ENCODE peak calls at places on chromosomes 12 and 14, in five cellular contexts. O is kidney, R is upper lobe of right lung, M is fibroblast of lung, N is astrocyte. L is an unnamed sample. For H3K36me3, the result is how much of the 10 kb centered on the place peaks cover.

GRCh38 chr12:56042430-56043203 is 899 bp downstream of the RPS26 start:
- DNase-seq in O (no peak), R (no peak), M (no peak), N (no peak), L (no peak)

GRCh38 chr12:109998241-109998903 is 858 bp upstream of the ANKRD13A start:
- DNase-seq in O (no peak), R (no peak), M (no peak), N (no peak), L (no peak)

GRCh38 chr14:35366048-35366428 is 38.5 kb downstream of the NFKBIA start:
- DNase-seq in O (peak), R (no peak), M (peak), N (peak), L (peak)

GRCh38 chr12:89984846-89985245 is 276.2 kb upstream of the ATP2B1 start:
- DNase-seq in O (peak), R (no peak), M (no peak), N (no peak), L (no peak)

GRCh38 chr12:124507188-124508109 is 60.0 kb downstream of the NCOR2 start:
- DNase-seq in O (peak), R (no peak), M (peak), N (peak), L (no peak)

GRCh38 chr14:42556551-42556950 is 949.9 kb downstream of the LRFN5 start:
- DNase-seq in O (no peak), R (no peak), M (no peak), N (no peak), L (no peak)

GRCh38 chr12:55955800-55956508 is 9.9 kb downstream of the PMEL start:
- DNase-seq in O (no peak), R (no peak), M (peak), N (peak), L (no peak)

GRCh38 chr12:64273527-64274403 is 51.7 kb upstream of the KICS2 start:
- DNase-seq in O (no peak), R (no peak), M (no peak), N (no peak), L (no peak)

GRCh38 chr12:60872850-60873713 is 1277.3 kb downstream of the SLC16A7 start:
- DNase-seq in O (peak), R (no peak), M (no peak), N (no peak), L (no peak)

GRCh38 chr14:63941023-63941422 is 88.2 kb downstream of the SYNE2 start:
- DNase-seq in O (no peak), R (no peak), M (no peak), N (no peak), L (no peak)

GRCh38 chr12:50589650-50590435 is 85.1 kb downstream of the DIP2B start:
- DNase-seq in O (no peak), R (no peak), M (peak), N (peak), L (no peak)

GRCh38 chr12:126247936-126248335 is 1182.7 kb downstream of the AACS start:
- DNase-seq in O (no peak), R (no peak), M (peak), N (peak), L (no peak)

GRCh38 chr12:3293446-3294161 is 197.4 kb upstream of the PRMT8 start:
- DNase-seq in O (no peak), R (no peak), M (peak), N (peak), L (peak)

GRCh38 chr12:98997-99396 is 32.4 kb downstream of the IQSEC3 start:
- DNase-seq in O (no peak), R (peak), M (no peak), N (no peak), L (peak)

GRCh38 chr12:115384391-115384790 is 700.4 kb upstream of the TBX3 start:
- DNase-seq in O (no peak), R (no peak), M (peak), N (no peak), L (no peak)

GRCh38 chr12:122730215-122731014 is at the start of gene HCAR1:
- DNase-seq in O (no peak), R (no peak), M (no peak), N (no peak), L (peak)

GRCh38 chr12:66065623-66066022 is 64.9 kb downstream of the LLPH start:
- DNase-seq in O (no peak), R (no peak), M (peak), N (peak), L (no peak)

GRCh38 chr14:42911642-42912041 is 1305.0 kb downstream of the LRFN5 start:
- DNase-seq in O (no peak), R (no peak), M (no peak), N (no peak), L (no peak)

GRCh38 chr12:52284562-52285171 is 6.7 kb downstream of the KRT81 start:
- DNase-seq in O (no peak), R (no peak), M (no peak), N (no peak), L (no peak)

GRCh38 chr14:103343905-103344797 is 10.1 kb downstream of the EIF5 start:
- DNase-seq in O (no peak), R (no peak), M (no peak), N (no peak), L (no peak)

GRCh38 chr12:127107744-127108143 is 1159.2 kb upstream of the TMEM132C start:
- DNase-seq in O (no peak), R (no peak), M (no peak), N (no peak), L (no peak)

GRCh38 chr12:109377139-109377685 is 29.5 kb downstream of the MYO1H start:
- DNase-seq in O (no peak), R (no peak), M (no peak), N (no peak), L (no peak)

GRCh38 chr12:64633186-64633939 is 23.1 kb downstream of the RASSF3 start:
- DNase-seq in O (no peak), R (no peak), M (no peak), N (no peak), L (no peak)

GRCh38 chr12:131737485-131737827 is 26.6 kb downstream of the SFSWAP start:
- DNase-seq in O (no peak), R (no peak), M (no peak), N (no peak), L (no peak)

GRCh38 chr12:47158792-47159191 is 79.0 kb upstream of the AMIGO2 start:
- DNase-seq in O (no peak), R (no peak), M (peak), N (peak), L (peak)

GRCh38 chr12:5587701-5588100 is 155.8 kb downstream of the NTF3 start:
- DNase-seq in O (no peak), R (no peak), M (no peak), N (no peak), L (no peak)

GRCh38 chr12:116144384-116144783 is 133.1 kb downstream of the MED13L start:
- DNase-seq in O (no peak), R (no peak), M (no peak), N (no peak), L (no peak)

GRCh38 chr12:121939190-121939589 is 20.8 kb downstream of the CFAP251 start:
- DNase-seq in O (no peak), R (no peak), M (peak), N (peak), L (no peak)

GRCh38 chr12:100826323-100826722 is 31.7 kb downstream of the ANO4 start:
- DNase-seq in O (no peak), R (peak), M (peak), N (peak), L (peak)

GRCh38 chr12:50614167-50614762 is 109.5 kb downstream of the DIP2B start:
- DNase-seq in O (no peak), R (no peak), M (peak), N (peak), L (peak)

GRCh38 chr12:81992461-81992860 is 233.3 kb upstream of the PPFIA2 start:
- DNase-seq in O (no peak), R (no peak), M (peak), N (no peak), L (peak)

GRCh38 chr12:68557011-68557715 is 53.5 kb upstream of the RAP1B start:
- DNase-seq in O (no peak), R (no peak), M (peak), N (peak), L (no peak)

DNA sequence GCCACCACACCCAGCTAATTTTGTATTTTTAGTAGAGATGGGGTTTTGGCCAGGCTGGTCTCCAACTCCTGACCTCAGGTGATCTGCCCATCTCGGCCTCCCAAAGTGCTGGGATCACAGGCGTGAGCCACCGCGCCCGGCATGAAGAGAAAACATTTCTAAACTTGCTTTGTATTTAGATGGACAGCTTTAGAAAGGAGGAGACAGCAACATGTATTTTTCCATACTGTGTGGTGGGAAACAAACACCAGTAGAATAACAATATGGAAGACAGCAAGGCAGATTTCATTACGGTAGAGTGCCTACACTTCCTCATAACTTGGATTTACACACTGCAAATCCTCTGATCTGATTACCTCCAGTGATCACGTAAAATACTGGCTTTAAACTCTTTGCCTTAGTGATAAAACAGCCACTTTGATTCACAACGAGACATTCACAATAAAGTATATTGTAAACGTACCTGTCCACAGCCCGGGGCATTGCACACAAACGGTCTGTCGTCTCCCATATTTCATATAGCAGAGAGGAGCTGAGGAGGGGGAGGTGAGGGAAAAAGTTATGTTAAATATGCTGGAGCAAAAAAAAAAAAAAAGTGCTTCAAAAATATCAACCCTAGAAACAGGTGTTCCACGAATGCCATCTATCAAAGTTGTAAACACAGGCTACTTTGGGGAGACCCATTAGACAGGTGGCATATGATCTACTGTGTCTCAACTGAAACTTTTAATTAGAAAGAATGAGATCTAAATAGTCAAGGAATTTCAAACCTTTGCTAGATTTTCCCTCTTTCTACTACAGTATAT is 25.5 kb downstream of the ATF7 start:
- DNase-seq in O (no peak), R (no peak), M (no peak), N (no peak), L (no peak)
- H3K27ac ChIP-seq in O (no peak), R (no peak), M (no peak), N (no peak), L (no peak)

GRCh38 chr12:31967569-31967968 is 8.4 kb downstream of the RESF1 start:
- DNase-seq in O (no peak), R (no peak), M (no peak), N (no peak), L (no peak)
- H3K36me3 ChIP-seq in O (under half), R (half or more), M (under half), N (under half), L (under half)

DNA sequence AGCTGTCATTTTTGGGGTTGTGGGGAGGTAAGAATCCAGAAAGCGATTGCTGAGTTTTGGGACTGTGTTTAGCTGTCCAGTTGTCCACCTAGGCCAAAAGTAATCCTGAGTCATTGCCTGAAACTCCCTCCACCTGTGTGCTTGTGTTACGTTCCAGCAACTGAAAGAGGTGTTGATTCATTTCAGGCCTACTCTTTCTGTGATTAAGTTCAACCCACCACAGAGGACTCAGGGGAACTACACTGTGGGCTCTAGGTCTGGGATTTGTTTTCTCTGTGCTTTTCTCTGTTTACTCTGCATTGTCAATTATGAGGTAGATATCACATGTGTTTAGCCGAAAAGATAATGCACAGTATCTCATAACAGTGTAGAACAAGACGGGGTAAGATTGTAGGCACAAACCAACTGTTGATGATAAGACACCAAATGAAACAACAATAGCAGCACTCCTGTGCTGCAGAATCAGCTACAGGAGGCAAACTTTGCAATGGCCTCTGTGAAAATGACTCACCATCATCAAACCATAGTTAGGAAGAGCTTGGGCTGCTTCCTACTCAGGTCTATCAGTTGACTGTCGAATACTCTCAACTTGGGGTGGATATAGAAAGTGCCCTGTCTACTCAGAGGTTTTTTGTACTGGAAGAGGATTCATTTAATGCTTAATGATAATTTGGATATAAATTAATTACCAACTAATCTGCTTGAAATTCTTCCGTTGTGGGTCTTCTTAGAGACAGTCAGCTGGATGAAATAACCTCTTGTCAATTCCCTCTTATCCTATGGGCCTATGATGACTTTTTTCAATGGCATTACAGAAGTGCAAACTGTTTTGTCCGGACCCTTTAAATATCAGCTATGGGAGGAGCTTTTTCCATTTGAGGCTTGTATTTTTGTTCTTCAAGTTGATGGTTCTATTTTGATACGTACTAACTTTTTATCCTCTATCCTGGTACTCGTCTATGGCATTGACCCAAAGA is 385.9 kb downstream of the BMP4 start:
- DNase-seq in O (no peak), R (no peak), M (no peak), N (no peak), L (no peak)
- H3K27ac ChIP-seq in O (no peak), R (no peak), M (no peak), N (no peak), L (peak)

GRCh38 chr12:111446631-111447570 is 41.2 kb downstream of the SH2B3 start:
- DNase-seq in O (peak), R (no peak), M (no peak), N (no peak), L (no peak)
- H3K36me3 ChIP-seq in O (under half), R (half or more), M (under half), N (under half), L (under half)

L was measured in cardiac muscle cell.